ENCODE peak calls at places on chromosomes 4 and X, in five cellular contexts. L is type B pancreatic cell, F is AG09309, T is progenitor cell of endocrine pancreas, X is RWPE1. S is an unnamed sample.

GRCh38 chrX:2150722-2151121 is 350.1 kb downstream of the DHRSX start:
- DNase-seq in L (no peak), F (no peak), T (no peak), X (no peak), S (no peak)

GRCh38 chrX:14029425-14030247 is at the start of gene GEMIN8:
- DNase-seq in L (peak), F (peak), T (peak), X (peak), S (peak)

GRCh38 chr4:7291372-7292135 is 99.2 kb downstream of the SORCS2 start:
- DNase-seq in L (no peak), F (no peak), T (no peak), X (no peak), S (no peak)

GRCh38 chrX:118976599-118977340 is 2.4 kb downstream of the LONRF3 start:
- DNase-seq in L (peak), F (no peak), T (no peak), X (no peak), S (peak)

GRCh38 chr4:86497131-86497530 is 97.0 kb upstream of the PTPN13 start:
- DNase-seq in L (no peak), F (peak), T (no peak), X (peak), S (no peak)

GRCh38 chr4:139227729-139228404 is 50.8 kb upstream of the ELF2 start:
- DNase-seq in L (no peak), F (no peak), T (no peak), X (no peak), S (peak)

GRCh38 chr4:10083331-10083769 is 33.2 kb downstream of the WDR1 start:
- DNase-seq in L (no peak), F (no peak), T (no peak), X (no peak), S (no peak)

GRCh38 chrX:130057209-130057608 is 53.1 kb downstream of the ELF4 start:
- DNase-seq in L (no peak), F (no peak), T (no peak), X (no peak), S (peak)

GRCh38 chr4:47104986-47105385 is 73.6 kb downstream of the GABRB1 start:
- DNase-seq in L (no peak), F (no peak), T (no peak), X (no peak), S (no peak)

GRCh38 chrX:152822383-152823086 is 8.0 kb downstream of the CETN2 start:
- DNase-seq in L (no peak), F (peak), T (no peak), X (no peak), S (no peak)

GRCh38 chr4:62320612-62321011 is 1120.5 kb downstream of the ADGRL3 start:
- DNase-seq in L (no peak), F (no peak), T (no peak), X (no peak), S (no peak)

GRCh38 chr4:145732416-145732815 is 52.5 kb downstream of the C4orf51 start:
- DNase-seq in L (no peak), F (no peak), T (no peak), X (no peak), S (no peak)

GRCh38 chr4:15239866-15240265 is 188.0 kb upstream of the C1QTNF7 start:
- DNase-seq in L (no peak), F (no peak), T (no peak), X (no peak), S (no peak)

DNA sequence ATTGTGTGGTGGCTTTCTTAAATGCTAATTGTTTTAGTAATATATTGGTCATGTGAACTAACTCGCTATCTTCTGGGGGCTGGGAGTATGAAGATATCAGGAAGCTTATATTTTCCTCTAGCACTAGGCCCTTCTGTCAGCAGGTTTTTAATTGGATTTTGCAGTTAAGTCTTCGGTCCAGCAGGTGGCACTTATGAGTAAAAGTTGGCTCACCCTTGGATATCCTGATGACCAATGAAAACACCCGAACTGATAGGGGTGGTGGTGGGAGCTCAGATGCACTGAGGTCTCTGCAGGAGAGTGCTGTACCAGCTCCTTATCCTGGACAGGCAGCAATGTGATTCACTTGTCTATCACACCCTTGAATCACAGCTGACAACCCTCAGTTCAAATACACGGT is 1365.8 kb upstream of the DIAPH2 start:
- DNase-seq in L (no peak), F (no peak), T (no peak), X (no peak), S (peak)
- TF ChIP-seq CTCF in L (peak), F (peak), T (peak), X (no peak), S (peak)

GRCh38 chr4:103046416-103047290 is 27.1 kb upstream of the SLC9B1 start:
- DNase-seq in L (no peak), F (no peak), T (peak), X (peak), S (peak)
- TF ChIP-seq CTCF in L (peak), F (peak), T (peak), X (peak), S (peak)

GRCh38 chr4:156971623-156972369 is at the start of gene PDGFC:
- DNase-seq in L (peak), F (no peak), T (peak), X (peak), S (peak)
- TF ChIP-seq CTCF in L (peak), F (peak), T (peak), X (peak), S (peak)

GRCh38 chr4:125739760-125740159 is 425.0 kb downstream of the FAT4 start:
- DNase-seq in L (no peak), F (no peak), T (no peak), X (no peak), S (peak)

GRCh38 chr4:125744891-125745364 is 430.2 kb downstream of the FAT4 start:
- DNase-seq in L (peak), F (no peak), T (no peak), X (no peak), S (no peak)

GRCh38 chr4:125736057-125736456 is 421.3 kb downstream of the FAT4 start:
- DNase-seq in L (no peak), F (no peak), T (no peak), X (no peak), S (peak)

DNA sequence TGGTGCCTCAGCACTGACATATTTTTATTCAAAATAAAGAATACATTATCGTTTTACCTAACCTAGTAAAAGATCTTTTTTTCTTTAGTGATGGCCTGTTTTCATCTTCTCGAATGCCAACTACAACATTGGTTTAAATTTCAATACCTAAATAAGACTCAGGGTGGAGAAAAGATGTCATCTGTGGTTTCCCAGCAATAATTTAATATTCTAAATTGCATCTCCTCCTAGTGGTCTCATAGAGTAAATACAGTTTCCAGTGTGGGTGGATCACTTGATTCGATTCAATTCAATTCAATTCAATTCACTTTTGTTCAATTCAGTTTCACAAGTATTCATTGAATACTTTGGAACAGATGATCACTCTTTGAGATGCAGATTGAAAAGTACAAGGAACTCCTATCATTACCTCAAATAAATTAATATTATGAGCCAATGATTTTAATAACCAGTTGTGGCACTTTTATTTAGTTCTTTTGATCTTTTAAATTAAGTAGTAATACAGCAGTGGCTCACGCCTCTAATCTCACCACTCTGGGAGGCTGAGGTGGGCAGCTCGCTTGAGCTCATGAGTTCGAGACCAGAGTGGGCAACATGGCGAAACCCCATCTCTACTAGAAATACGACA is 427.2 kb downstream of the FAT4 start:
- DNase-seq in L (no peak), F (no peak), T (no peak), X (peak), S (no peak)
- TF ChIP-seq CTCF in L (peak), F (peak), T (peak), X (peak), S (peak)